ENCODE peak calls at places on chromosomes 1 and 21, in eight cellular contexts. O is adrenal gland, R is H9, Z is fibroblast of lung, N is HL-60, T is lung, K is GM23248, Y is lower lobe of right lung. V is an unnamed sample.

GRCh38 chr21:33042812-33043211 is 17.1 kb downstream of the OLIG2 start:
- DNase-seq in Z (peak; percentile 93), R (no peak), O (peak; percentile 23), N (no peak), Y (no peak), K (peak; percentile 87), T (no peak), V (no peak)

GRCh38 chr1:9229549-9229948 is 5.0 kb upstream of the H6PD start:
- DNase-seq in Y (no peak), K (no peak), Z (no peak), N (no peak), O (no peak), R (no peak), T (no peak), V (no peak)

GRCh38 chr1:234102591-234102990 is 198.1 kb downstream of the SLC35F3 start:
- DNase-seq in O (no peak), Y (no peak), N (no peak), T (no peak), K (no peak), Z (no peak), R (no peak), V (no peak)

GRCh38 chr1:17668638-17669175 is 86.4 kb upstream of the ACTL8 start:
- DNase-seq in R (no peak), N (no peak), K (no peak), Z (no peak), T (no peak), O (no peak), Y (no peak), V (no peak)

GRCh38 chr21:35649186-35649585 is 411.1 kb downstream of the SETD4 start:
- DNase-seq in Z (peak; percentile 38), Y (no peak), O (no peak), K (peak; percentile 83), R (no peak), N (no peak), T (peak; percentile 17), V (no peak)

GRCh38 chr1:226658538-226659125 is 80.5 kb downstream of the ITPKB start:
- DNase-seq in O (no peak), K (no peak), N (no peak), R (no peak), Z (no peak), T (no peak), Y (no peak), V (no peak)

GRCh38 chr1:8969937-8970336 is 24.3 kb downstream of the CA6 start:
- DNase-seq in T (no peak), K (no peak), O (no peak), Z (no peak), R (no peak), Y (no peak), N (no peak), V (no peak)

GRCh38 chr1:201826830-201827229 is 2.1 kb upstream of the IPO9 start:
- DNase-seq in N (no peak), T (no peak), R (peak; percentile 42), K (peak; percentile 29), Z (peak; percentile 25), Y (no peak), O (no peak), V (no peak)

GRCh38 chr21:32496536-32496935 is 84.0 kb downstream of the EVA1C start:
- DNase-seq in N (no peak), O (no peak), Y (no peak), R (no peak), K (no peak), Z (no peak), T (no peak), V (no peak)

GRCh38 chr1:206930210-206930798 is 8.6 kb upstream of the FCMR start:
- DNase-seq in Y (peak; percentile 52), R (no peak), N (no peak), T (no peak), Z (no peak), K (no peak), O (no peak), V (no peak)

GRCh38 chr1:53153752-53154151 is 11.3 kb upstream of the SLC1A7 start:
- DNase-seq in N (no peak), K (peak; percentile 52), R (no peak), Y (no peak), T (no peak), Z (no peak), O (no peak), V (no peak)

GRCh38 chr1:33342041-33342723 is 21.3 kb upstream of the A3GALT2 start:
- DNase-seq in O (peak; percentile 45), N (no peak), T (peak; percentile 80), Z (peak; percentile 99), K (peak; percentile 93), R (peak; percentile 67), Y (no peak), V (no peak)

GRCh38 chr1:67342002-67342890 is 34.6 kb downstream of the IL12RB2 start:
- DNase-seq in K (no peak), R (peak; percentile 66), N (no peak), T (no peak), Z (peak; percentile 12), O (no peak), Y (no peak), V (no peak)

GRCh38 chr1:9849691-9850441 is 26.1 kb upstream of the CLSTN1 start:
- DNase-seq in Z (no peak), O (no peak), T (no peak), Y (no peak), K (no peak), R (no peak), N (peak; percentile 66), V (peak; percentile 95)

GRCh38 chr1:3001471-3002348 is 19.6 kb upstream of the ACTRT2 start:
- DNase-seq in T (no peak), K (no peak), O (no peak), N (no peak), Z (no peak), Y (no peak), R (no peak), V (no peak)

GRCh38 chr1:98651116-98651625 is 10.3 kb upstream of the SNX7 start:
- DNase-seq in Y (no peak), N (no peak), T (no peak), O (no peak), R (peak; percentile 84), Z (no peak), K (no peak), V (no peak)

GRCh38 chr1:9121891-9122409 is 7.0 kb downstream of the GPR157 start:
- DNase-seq in Y (no peak), O (no peak), R (no peak), T (no peak), Z (no peak), K (no peak), N (no peak), V (no peak)

GRCh38 chr1:58460469-58460868 is 86.1 kb downstream of the OMA1 start:
- DNase-seq in T (no peak), R (no peak), O (no peak), Y (no peak), Z (peak; percentile 8), N (no peak), K (peak; percentile 49), V (peak; percentile 45)

GRCh38 chr1:11531314-11531870 is 52.4 kb downstream of the DISP3 start:
- DNase-seq in R (no peak), T (no peak), O (no peak), K (peak; percentile 6), N (no peak), Z (no peak), Y (no peak), V (no peak)

GRCh38 chr1:212062832-212063438 is 27.4 kb downstream of the DTL start:
- DNase-seq in T (no peak), Y (no peak), O (no peak), N (no peak), R (no peak), K (peak; percentile 78), Z (peak; percentile 66), V (peak; percentile 72)

GRCh38 chr1:59354754-59355337 is 58.0 kb downstream of the FGGY start:
- DNase-seq in O (peak; percentile 91), N (no peak), K (peak; percentile 64), Y (no peak), T (no peak), R (no peak), Z (no peak), V (no peak)

GRCh38 chr1:230818411-230818810 is 49.9 kb downstream of the C1orf198 start:
- DNase-seq in T (peak; percentile 4), O (no peak), R (no peak), Y (no peak), K (no peak), Z (no peak), N (no peak), V (no peak)

GRCh38 chr1:19258353-19258752 is 6.7 kb downstream of the MRTO4 start:
- DNase-seq in T (no peak), O (no peak), N (no peak), Y (no peak), R (no peak), Z (no peak), K (no peak), V (no peak)
- H3K27ac ChIP-seq in T (no peak overlapping the region), O (no peak overlapping the region), N (no peak overlapping the region), Y (no peak overlapping the region), R (no peak overlapping the region), Z (no peak overlapping the region), K (peak overlapping the region; percentile 74), V (no peak overlapping the region)

DNA sequence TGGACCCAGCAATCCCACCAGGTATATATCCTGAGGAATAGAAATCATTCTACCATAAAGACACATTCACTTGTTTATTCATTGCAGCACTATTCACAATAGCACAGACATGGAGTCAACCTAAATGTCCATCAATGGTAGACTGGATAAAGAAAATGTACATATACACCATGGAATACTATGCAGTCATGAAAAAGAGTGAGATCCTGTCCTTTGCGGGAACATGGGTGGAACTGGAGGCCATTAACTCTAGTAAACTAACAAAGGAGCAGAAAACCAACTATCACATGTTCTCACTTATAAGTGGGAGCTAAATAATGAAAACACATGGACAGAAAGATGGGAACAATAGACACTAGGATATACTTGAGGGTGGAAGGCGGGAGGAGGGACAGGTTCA is 36.1 kb upstream of the PRKACB start:
- DNase-seq in Z (no peak), R (no peak), K (no peak), Y (no peak), N (no peak), O (no peak), T (no peak), V (no peak)
- H3K27ac ChIP-seq in Z (peak overlapping the region; percentile 18), R (no peak overlapping the region), K (peak overlapping the region; percentile 48), Y (no peak overlapping the region), N (no peak overlapping the region), O (no peak overlapping the region), T (no peak overlapping the region), V (no peak overlapping the region)

GRCh38 chr1:158246650-158247049 is 7.6 kb upstream of the CD1A start:
- DNase-seq in N (no peak), Z (no peak), K (no peak), T (no peak), R (no peak), O (no peak), Y (no peak), V (peak; percentile 64)
- H3K27ac ChIP-seq in N (no peak overlapping the region), Z (no peak overlapping the region), K (no peak overlapping the region), T (no peak overlapping the region), R (no peak overlapping the region), O (no peak overlapping the region), Y (no peak overlapping the region), V (no peak overlapping the region)

DNA sequence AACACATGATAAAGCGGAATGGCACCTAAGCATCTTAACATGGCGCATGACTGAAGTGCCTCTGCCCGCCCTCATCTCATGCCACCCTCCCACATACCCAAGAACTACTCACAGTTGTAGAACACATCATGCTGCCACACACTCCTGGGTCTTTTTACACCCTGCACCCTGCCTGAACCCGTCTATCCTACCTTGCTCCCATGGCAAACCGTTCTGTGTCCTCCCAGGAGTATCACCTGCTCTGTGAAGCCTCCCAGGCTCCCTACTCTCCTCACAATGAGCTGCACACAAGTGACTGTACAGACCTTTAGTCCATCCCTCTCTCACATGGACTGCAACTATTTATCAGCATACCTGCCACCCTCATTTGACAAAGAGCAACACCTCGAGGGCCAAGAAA is 144.0 kb downstream of the TGFBR3 start:
- DNase-seq in K (no peak), R (no peak), Y (no peak), N (no peak), O (no peak), T (no peak), Z (no peak), V (no peak)
- H3K27ac ChIP-seq in K (no peak overlapping the region), R (no peak overlapping the region), Y (no peak overlapping the region), N (no peak overlapping the region), O (peak overlapping the region; percentile 33), T (no peak overlapping the region), Z (no peak overlapping the region), V (no peak overlapping the region)